ENCODE peak calls at places on chromosomes 4 and X, in ten cellular contexts. One of them, this sample, is unnamed.

GRCh38 chrX:41661366-41662095 is 27.2 kb upstream of the GPR34 start:
- DNase-seq in D341Med: peak; percentile 6
- DNase-seq in pulmonary artery endothelial cell: no peak
- DNase-seq in activated T-helper 1 cell treated with anti-CD3 and anti-CD28 coated beads, Interleukin-2, amount 50 U/mL, for 16 hours: no peak
- DNase-seq in thyroid gland: no peak
- DNase-seq in HuH-7.5: no peak
- DNase-seq in iris pigment epithelial cell: peak; percentile 60
- DNase-seq in OCI-LY7: no peak
- DNase-seq in brain microvascular endothelial cell: no peak
- DNase-seq in transverse colon: no peak
- DNase-seq in this sample: no peak

GRCh38 chrX:108399427-108400165 is 38.6 kb downstream of the COL4A6 start:
- DNase-seq in D341Med: no peak
- DNase-seq in pulmonary artery endothelial cell: no peak
- DNase-seq in activated T-helper 1 cell treated with anti-CD3 and anti-CD28 coated beads, Interleukin-2, amount 50 U/mL, for 16 hours: no peak
- DNase-seq in thyroid gland: no peak
- DNase-seq in HuH-7.5: no peak
- DNase-seq in iris pigment epithelial cell: peak; percentile 43
- DNase-seq in OCI-LY7: no peak
- DNase-seq in brain microvascular endothelial cell: peak; percentile 5
- DNase-seq in transverse colon: no peak
- DNase-seq in this sample: no peak

GRCh38 chr4:168441412-168441811 is 38.9 kb downstream of the DDX60L start:
- DNase-seq in D341Med: no peak
- DNase-seq in pulmonary artery endothelial cell: no peak
- DNase-seq in activated T-helper 1 cell treated with anti-CD3 and anti-CD28 coated beads, Interleukin-2, amount 50 U/mL, for 16 hours: no peak
- DNase-seq in thyroid gland: no peak
- DNase-seq in HuH-7.5: no peak
- DNase-seq in iris pigment epithelial cell: peak; percentile 17
- DNase-seq in OCI-LY7: no peak
- DNase-seq in brain microvascular endothelial cell: no peak
- DNase-seq in transverse colon: no peak
- DNase-seq in this sample: no peak

GRCh38 chr4:123446791-123447474 is 50.3 kb downstream of the SPRY1 start:
- DNase-seq in D341Med: no peak
- DNase-seq in pulmonary artery endothelial cell: no peak
- DNase-seq in activated T-helper 1 cell treated with anti-CD3 and anti-CD28 coated beads, Interleukin-2, amount 50 U/mL, for 16 hours: no peak
- DNase-seq in thyroid gland: no peak
- DNase-seq in HuH-7.5: no peak
- DNase-seq in iris pigment epithelial cell: no peak
- DNase-seq in OCI-LY7: peak; percentile 38
- DNase-seq in brain microvascular endothelial cell: no peak
- DNase-seq in transverse colon: no peak
- DNase-seq in this sample: no peak

GRCh38 chrX:22746081-22746480 is 253.7 kb upstream of the DDX53 start:
- DNase-seq in D341Med: no peak
- DNase-seq in pulmonary artery endothelial cell: no peak
- DNase-seq in activated T-helper 1 cell treated with anti-CD3 and anti-CD28 coated beads, Interleukin-2, amount 50 U/mL, for 16 hours: no peak
- DNase-seq in thyroid gland: peak; percentile 48
- DNase-seq in HuH-7.5: no peak
- DNase-seq in iris pigment epithelial cell: no peak
- DNase-seq in OCI-LY7: no peak
- DNase-seq in brain microvascular endothelial cell: no peak
- DNase-seq in transverse colon: no peak
- DNase-seq in this sample: no peak

GRCh38 chrX:155819525-155819924 is 61.6 kb upstream of the VAMP7 start:
- DNase-seq in D341Med: no peak
- DNase-seq in pulmonary artery endothelial cell: no peak
- DNase-seq in activated T-helper 1 cell treated with anti-CD3 and anti-CD28 coated beads, Interleukin-2, amount 50 U/mL, for 16 hours: no peak
- DNase-seq in thyroid gland: no peak
- DNase-seq in HuH-7.5: no peak
- DNase-seq in iris pigment epithelial cell: no peak
- DNase-seq in OCI-LY7: no peak
- DNase-seq in brain microvascular endothelial cell: no peak
- DNase-seq in transverse colon: no peak
- DNase-seq in this sample: no peak

GRCh38 chr4:129092636-129093172 is 635 bp downstream of the SCLT1 start:
- DNase-seq in D341Med: peak; percentile 25
- DNase-seq in pulmonary artery endothelial cell: no peak
- DNase-seq in activated T-helper 1 cell treated with anti-CD3 and anti-CD28 coated beads, Interleukin-2, amount 50 U/mL, for 16 hours: no peak
- DNase-seq in thyroid gland: no peak
- DNase-seq in HuH-7.5: no peak
- DNase-seq in iris pigment epithelial cell: peak; percentile 25
- DNase-seq in OCI-LY7: no peak
- DNase-seq in brain microvascular endothelial cell: peak; percentile 7
- DNase-seq in transverse colon: no peak
- DNase-seq in this sample: no peak

GRCh38 chr4:56728512-56728911 is 47.4 kb upstream of the HOPX start:
- DNase-seq in D341Med: no peak
- DNase-seq in pulmonary artery endothelial cell: peak; percentile 33
- DNase-seq in activated T-helper 1 cell treated with anti-CD3 and anti-CD28 coated beads, Interleukin-2, amount 50 U/mL, for 16 hours: no peak
- DNase-seq in thyroid gland: peak; percentile 95
- DNase-seq in HuH-7.5: no peak
- DNase-seq in iris pigment epithelial cell: peak; percentile 99
- DNase-seq in OCI-LY7: no peak
- DNase-seq in brain microvascular endothelial cell: peak; percentile 88
- DNase-seq in transverse colon: peak; percentile 91
- DNase-seq in this sample: no peak

GRCh38 chr4:76357981-76358380 is 51.4 kb downstream of the STBD1 start:
- DNase-seq in D341Med: peak; percentile 41
- DNase-seq in pulmonary artery endothelial cell: no peak
- DNase-seq in activated T-helper 1 cell treated with anti-CD3 and anti-CD28 coated beads, Interleukin-2, amount 50 U/mL, for 16 hours: no peak
- DNase-seq in thyroid gland: no peak
- DNase-seq in HuH-7.5: no peak
- DNase-seq in iris pigment epithelial cell: no peak
- DNase-seq in OCI-LY7: no peak
- DNase-seq in brain microvascular endothelial cell: no peak
- DNase-seq in transverse colon: no peak
- DNase-seq in this sample: no peak

GRCh38 chrX:40444798-40445496 is 135.8 kb upstream of the ATP6AP2 start:
- DNase-seq in D341Med: no peak
- DNase-seq in pulmonary artery endothelial cell: no peak
- DNase-seq in activated T-helper 1 cell treated with anti-CD3 and anti-CD28 coated beads, Interleukin-2, amount 50 U/mL, for 16 hours: no peak
- DNase-seq in thyroid gland: peak; percentile 52
- DNase-seq in HuH-7.5: no peak
- DNase-seq in iris pigment epithelial cell: no peak
- DNase-seq in OCI-LY7: no peak
- DNase-seq in brain microvascular endothelial cell: no peak
- DNase-seq in transverse colon: no peak
- DNase-seq in this sample: no peak